ENCODE peak calls at places on chromosomes 12 and 14, in eight cellular contexts. Z, A, P, B, R, M, F and G are unnamed samples.

GRCh38 chr12:9648701-9649531 is 20.6 kb upstream of the CLEC2D start:
- ATAC-seq in Z (no peak), A (no peak), P (no peak), B (no peak), R (no peak), M (no peak), F (peak), G (no peak)

GRCh38 chr12:52768479-52769200 is 8.5 kb downstream of the KRT76 start:
- ATAC-seq in Z (no peak), A (no peak), P (no peak), B (no peak), R (no peak), M (no peak), F (no peak), G (no peak)

GRCh38 chr12:286531-287300 is 24.1 kb upstream of the SLC6A13 start:
- ATAC-seq in Z (peak), A (peak), P (no peak), B (peak), R (no peak), M (no peak), F (no peak), G (no peak)

GRCh38 chr12:115297445-115297844 is 613.5 kb upstream of the TBX3 start:
- ATAC-seq in Z (no peak), A (no peak), P (no peak), B (no peak), R (no peak), M (no peak), F (no peak), G (no peak)

GRCh38 chr12:110920324-110920910 is at the start of gene MYL2:
- ATAC-seq in Z (no peak), A (no peak), P (no peak), B (no peak), R (no peak), M (no peak), F (peak), G (no peak)

GRCh38 chr14:68638056-68638816 is 154.6 kb downstream of the ZFP36L1 start:
- ATAC-seq in Z (no peak), A (peak), P (no peak), B (no peak), R (no peak), M (no peak), F (no peak), G (no peak)

GRCh38 chr12:108526482-108527234 is 11.6 kb downstream of the FICD start:
- ATAC-seq in Z (peak), A (no peak), P (no peak), B (no peak), R (no peak), M (no peak), F (no peak), G (no peak)

GRCh38 chr14:99155173-99155777 is 116.7 kb downstream of the BCL11B start:
- ATAC-seq in Z (no peak), A (no peak), P (no peak), B (no peak), R (no peak), M (no peak), F (peak), G (no peak)

GRCh38 chr12:54786081-54786480 is 68.2 kb upstream of the MUCL1 start:
- ATAC-seq in Z (no peak), A (no peak), P (no peak), B (no peak), R (no peak), M (no peak), F (no peak), G (no peak)

GRCh38 chr14:92653162-92653651 is 95.2 kb downstream of the LGMN start:
- ATAC-seq in Z (no peak), A (peak), P (peak), B (no peak), R (no peak), M (no peak), F (no peak), G (no peak)

GRCh38 chr12:32545413-32545970 is 133.6 kb upstream of the DNM1L start:
- ATAC-seq in Z (no peak), A (no peak), P (no peak), B (no peak), R (no peak), M (no peak), F (peak), G (no peak)

GRCh38 chr12:85575115-85576096 is 260.8 kb downstream of the RASSF9 start:
- ATAC-seq in Z (peak), A (peak), P (peak), B (peak), R (no peak), M (no peak), F (peak), G (no peak)

GRCh38 chr14:55684956-55685584 is 105.1 kb downstream of the KTN1 start:
- ATAC-seq in Z (no peak), A (no peak), P (no peak), B (no peak), R (no peak), M (no peak), F (peak), G (no peak)

GRCh38 chr12:43761535-43761934 is 2.8 kb downstream of the IRAK4 start:
- ATAC-seq in Z (no peak), A (no peak), P (no peak), B (no peak), R (no peak), M (no peak), F (no peak), G (no peak)

GRCh38 chr12:122081108-122081696 is 2.6 kb downstream of the MLXIP start:
- ATAC-seq in Z (peak), A (peak), P (no peak), B (peak), R (no peak), M (no peak), F (no peak), G (no peak)

GRCh38 chr12:72570601-72571000 is 298.4 kb downstream of the TRHDE start:
- ATAC-seq in Z (no peak), A (no peak), P (no peak), B (no peak), R (no peak), M (no peak), F (no peak), G (peak)

GRCh38 chr14:98512501-98513251 is 759.3 kb downstream of the BCL11B start:
- ATAC-seq in Z (peak), A (peak), P (no peak), B (peak), R (peak), M (no peak), F (no peak), G (no peak)

GRCh38 chr14:75182820-75183219 is 6.4 kb upstream of the TMED10 start:
- ATAC-seq in Z (no peak), A (no peak), P (no peak), B (no peak), R (no peak), M (no peak), F (peak), G (no peak)

GRCh38 chr12:120856980-120857379 is 47.2 kb downstream of the SPPL3 start:
- ATAC-seq in Z (peak), A (peak), P (no peak), B (peak), R (peak), M (peak), F (no peak), G (no peak)

GRCh38 chr12:75684678-75685620 is 173.5 kb upstream of the KRR1 start:
- ATAC-seq in Z (peak), A (peak), P (no peak), B (peak), R (no peak), M (no peak), F (no peak), G (no peak)

GRCh38 chr12:6563448-6564050 is 4.5 kb downstream of the NOP2 start:
- ATAC-seq in Z (peak), A (peak), P (peak), B (peak), R (peak), M (no peak), F (no peak), G (no peak)

GRCh38 chr12:120495189-120495722 is 657 bp upstream of the DYNLL1 start:
- ATAC-seq in Z (peak), A (peak), P (no peak), B (peak), R (no peak), M (peak), F (no peak), G (peak)

GRCh38 chr12:115383668-115384067 is 699.7 kb upstream of the TBX3 start:
- ATAC-seq in Z (no peak), A (no peak), P (no peak), B (no peak), R (no peak), M (no peak), F (peak), G (no peak)

GRCh38 chr14:61145258-61145902 is 135.8 kb downstream of the TMEM30B start:
- ATAC-seq in Z (no peak), A (no peak), P (no peak), B (no peak), R (no peak), M (no peak), F (peak), G (no peak)

GRCh38 chr12:47312794-47313426 is 233.2 kb upstream of the AMIGO2 start:
- ATAC-seq in Z (no peak), A (no peak), P (no peak), B (no peak), R (no peak), M (no peak), F (no peak), G (peak)

GRCh38 chr12:69935651-69936100 is 110.6 kb downstream of the MYRFL start:
- ATAC-seq in Z (no peak), A (no peak), P (no peak), B (no peak), R (no peak), M (no peak), F (no peak), G (no peak)

GRCh38 chr14:105005329-105005928 is 15.5 kb downstream of the CDCA4 start:
- ATAC-seq in Z (no peak), A (no peak), P (peak), B (peak), R (no peak), M (no peak), F (no peak), G (no peak)

GRCh38 chr12:106974525-106974924 is 12.4 kb downstream of the MTERF2 start:
- ATAC-seq in Z (no peak), A (no peak), P (no peak), B (no peak), R (no peak), M (no peak), F (no peak), G (peak)

GRCh38 chr14:28083456-28083855 is 683.1 kb upstream of the FOXG1 start:
- ATAC-seq in Z (no peak), A (no peak), P (no peak), B (no peak), R (no peak), M (no peak), F (no peak), G (no peak)

GRCh38 chr14:95460647-95461478 is 55.6 kb downstream of the SYNE3 start:
- ATAC-seq in Z (no peak), A (no peak), P (no peak), B (no peak), R (no peak), M (no peak), F (peak), G (no peak)

GRCh38 chr12:55659486-55660385 is 23.0 kb downstream of the OR10P1 start:
- ATAC-seq in Z (no peak), A (peak), P (no peak), B (no peak), R (no peak), M (no peak), F (peak), G (no peak)

GRCh38 chr14:101839236-101839635 is 77.7 kb downstream of the PPP2R5C start:
- ATAC-seq in Z (peak), A (peak), P (peak), B (peak), R (peak), M (peak), F (no peak), G (peak)

GRCh38 chr14:60490270-60490669 is 4.4 kb upstream of the C14orf39 start:
- ATAC-seq in Z (no peak), A (no peak), P (no peak), B (no peak), R (no peak), M (no peak), F (no peak), G (no peak)

GRCh38 chr14:99729991-99730875 is 46.1 kb downstream of the CYP46A1 start:
- ATAC-seq in Z (peak), A (peak), P (peak), B (peak), R (peak), M (peak), F (peak), G (peak)

GRCh38 chr14:88166616-88167015 is 156.5 kb downstream of the KCNK10 start:
- ATAC-seq in Z (no peak), A (no peak), P (no peak), B (no peak), R (no peak), M (no peak), F (no peak), G (no peak)

GRCh38 chr12:90519285-90519684 is 435.7 kb downstream of the CCER1 start:
- ATAC-seq in Z (no peak), A (no peak), P (no peak), B (no peak), R (no peak), M (no peak), F (no peak), G (no peak)

GRCh38 chr14:103337794-103338193 is 3.8 kb downstream of the EIF5 start:
- ATAC-seq in Z (no peak), A (no peak), P (no peak), B (no peak), R (no peak), M (no peak), F (no peak), G (no peak)